ENCODE peak calls at places on chromosomes 16 and 17, in eight cellular contexts. J, Z, C, O, M, R, I and T are unnamed samples.

GRCh38 chr17:66494023-66494803 is 191.8 kb downstream of the PRKCA start:
- DNase-seq in J (peak), Z (no peak), C (peak), O (no peak), M (no peak), R (peak), I (no peak), T (no peak)

GRCh38 chr17:79400989-79401703 is 209.7 kb downstream of the RBFOX3 start:
- DNase-seq in J (peak), Z (peak), C (peak), O (peak), M (peak), R (peak), I (peak), T (peak)

GRCh38 chr17:4771519-4772234 is at the start of gene TM4SF5:
- DNase-seq in J (no peak), Z (peak), C (no peak), O (no peak), M (no peak), R (no peak), I (no peak), T (peak)

GRCh38 chr17:4175921-4176802 is 33.2 kb downstream of the CYB5D2 start:
- DNase-seq in J (peak), Z (no peak), C (peak), O (no peak), M (no peak), R (no peak), I (peak), T (no peak)

GRCh38 chr17:62080647-62081046 is 15.6 kb upstream of the MED13 start:
- DNase-seq in J (no peak), Z (no peak), C (no peak), O (no peak), M (no peak), R (no peak), I (no peak), T (no peak)

GRCh38 chr17:74947041-74947754 is 11.5 kb downstream of the OTOP3 start:
- DNase-seq in J (no peak), Z (no peak), C (no peak), O (no peak), M (no peak), R (no peak), I (no peak), T (no peak)

GRCh38 chr16:87344931-87345631 is 27.9 kb upstream of the C16orf95 start:
- DNase-seq in J (no peak), Z (peak), C (no peak), O (no peak), M (no peak), R (no peak), I (peak), T (no peak)

GRCh38 chr17:40264458-40265185 is 23.1 kb upstream of the CDC6 start:
- DNase-seq in J (no peak), Z (no peak), C (no peak), O (no peak), M (no peak), R (no peak), I (no peak), T (no peak)

GRCh38 chr16:4089811-4090293 is 26.4 kb downstream of the ADCY9 start:
- DNase-seq in J (no peak), Z (peak), C (no peak), O (no peak), M (no peak), R (no peak), I (no peak), T (no peak)

GRCh38 chr16:15461376-15461775 is 27.0 kb downstream of the BMERB1 start:
- DNase-seq in J (peak), Z (no peak), C (no peak), O (no peak), M (no peak), R (no peak), I (no peak), T (no peak)

GRCh38 chr17:45240905-45241314 is 19.2 kb downstream of the FMNL1 start:
- DNase-seq in J (no peak), Z (no peak), C (no peak), O (no peak), M (no peak), R (no peak), I (no peak), T (no peak)

GRCh38 chr17:67105213-67105612 is 60.9 kb downstream of the CACNG1 start:
- DNase-seq in J (peak), Z (no peak), C (no peak), O (no peak), M (no peak), R (no peak), I (no peak), T (no peak)

GRCh38 chr16:72427001-72427785 is 255.2 kb upstream of the PMFBP1 start:
- DNase-seq in J (no peak), Z (no peak), C (no peak), O (no peak), M (no peak), R (no peak), I (no peak), T (no peak)

GRCh38 chr16:47144559-47144877 is 773 bp upstream of the NETO2 start:
- DNase-seq in J (no peak), Z (no peak), C (no peak), O (no peak), M (no peak), R (no peak), I (no peak), T (no peak)

GRCh38 chr16:1394367-1394951 is 20.0 kb downstream of the UNKL start:
- DNase-seq in J (no peak), Z (no peak), C (no peak), O (no peak), M (no peak), R (no peak), I (no peak), T (no peak)

GRCh38 chr17:80663783-80664206 is 119.2 kb downstream of the RPTOR start:
- DNase-seq in J (no peak), Z (no peak), C (peak), O (no peak), M (no peak), R (no peak), I (peak), T (no peak)

GRCh38 chr17:73588291-73589095 is 55.8 kb downstream of the SDK2 start:
- DNase-seq in J (no peak), Z (no peak), C (no peak), O (no peak), M (no peak), R (no peak), I (no peak), T (no peak)

GRCh38 chr16:17518441-17518840 is 47.7 kb upstream of the XYLT1 start:
- DNase-seq in J (peak), Z (no peak), C (no peak), O (no peak), M (no peak), R (no peak), I (no peak), T (no peak)

GRCh38 chr17:21286066-21286770 is 1.7 kb downstream of the MAP2K3 start:
- DNase-seq in J (peak), Z (peak), C (peak), O (no peak), M (no peak), R (peak), I (no peak), T (peak)

GRCh38 chr16:69781118-69781517 is 19.0 kb downstream of the WWP2 start:
- DNase-seq in J (no peak), Z (no peak), C (no peak), O (no peak), M (no peak), R (no peak), I (no peak), T (no peak)

GRCh38 chr16:11583889-11584565 is 2.7 kb downstream of the LITAF start:
- DNase-seq in J (no peak), Z (peak), C (no peak), O (no peak), M (no peak), R (no peak), I (no peak), T (peak)

GRCh38 chr17:48351916-48352332 is 78.1 kb downstream of the SKAP1 start:
- DNase-seq in J (peak), Z (no peak), C (no peak), O (no peak), M (no peak), R (peak), I (no peak), T (peak)

GRCh38 chr17:29469251-29469650 is 79.1 kb downstream of the TAOK1 start:
- DNase-seq in J (no peak), Z (no peak), C (no peak), O (no peak), M (no peak), R (no peak), I (no peak), T (no peak)

GRCh38 chr16:11308493-11309283 is 27.6 kb upstream of the PRM1 start:
- DNase-seq in J (no peak), Z (no peak), C (no peak), O (no peak), M (no peak), R (no peak), I (no peak), T (no peak)

GRCh38 chr17:51430581-51430980 is 170.2 kb downstream of the UTP18 start:
- DNase-seq in J (no peak), Z (no peak), C (peak), O (no peak), M (no peak), R (no peak), I (no peak), T (no peak)

GRCh38 chr16:87435399-87436224 is 43.5 kb downstream of the MAP1LC3B start:
- DNase-seq in J (peak), Z (no peak), C (no peak), O (no peak), M (no peak), R (no peak), I (no peak), T (no peak)

GRCh38 chr16:5234295-5235050 is 136.9 kb upstream of the EEF2KMT start:
- DNase-seq in J (no peak), Z (no peak), C (no peak), O (no peak), M (no peak), R (no peak), I (no peak), T (no peak)

GRCh38 chr17:5219536-5219935 is 15.1 kb downstream of the SCIMP start:
- DNase-seq in J (no peak), Z (no peak), C (peak), O (no peak), M (no peak), R (no peak), I (no peak), T (no peak)

GRCh38 chr17:77735051-77735340 is 223.5 kb upstream of the TNRC6C start:
- DNase-seq in J (no peak), Z (no peak), C (peak), O (no peak), M (no peak), R (no peak), I (no peak), T (no peak)

GRCh38 chr16:80056334-80056733 is 455.8 kb upstream of the MAF start:
- DNase-seq in J (no peak), Z (no peak), C (no peak), O (no peak), M (no peak), R (no peak), I (no peak), T (no peak)

GRCh38 chr17:82687375-82687861 is 11.1 kb downstream of the RAB40B start:
- DNase-seq in J (no peak), Z (no peak), C (peak), O (no peak), M (no peak), R (no peak), I (no peak), T (no peak)

GRCh38 chr16:61149709-61150108 is 886.5 kb downstream of the CDH8 start:
- DNase-seq in J (no peak), Z (no peak), C (no peak), O (no peak), M (no peak), R (no peak), I (no peak), T (no peak)